ENCODE peak calls at places on chromosomes 16 and 17, in nine cellular contexts. X is endodermal cell, L is endothelial cell of umbilical vein, K is fibroblast of lung, R is gastrocnemius medialis, O is coronary artery, H is AG09309, E is MM.1S, B is uterus. M is an unnamed sample.

GRCh38 chr17:43360376-43360738 is 38.4 kb upstream of the ARL4D start:
- DNase-seq in X (no peak), L (peak), K (peak), R (no peak), O (peak), H (peak), E (peak), B (peak), M (peak)

GRCh38 chr17:47941246-47941997 is at the start of gene PNPO:
- DNase-seq in X (peak), L (peak), K (peak), R (peak), O (peak), H (peak), E (peak), B (peak), M (peak)

GRCh38 chr16:68289202-68289601 is 21.5 kb downstream of the SLC7A6OS start:
- DNase-seq in X (no peak), L (no peak), K (no peak), R (no peak), O (no peak), H (no peak), E (no peak), B (no peak), M (no peak)

GRCh38 chr16:3148256-3149192 is 13.7 kb downstream of the ZNF213 start:
- DNase-seq in X (no peak), L (no peak), K (no peak), R (no peak), O (no peak), H (no peak), E (no peak), B (no peak), M (no peak)

GRCh38 chr16:59591480-59591879 is 857.4 kb upstream of the GOT2 start:
- DNase-seq in X (no peak), L (peak), K (peak), R (no peak), O (no peak), H (no peak), E (no peak), B (no peak), M (peak)

GRCh38 chr17:44932096-44932495 is 15.5 kb downstream of the KIF18B start:
- DNase-seq in X (peak), L (no peak), K (no peak), R (no peak), O (no peak), H (no peak), E (no peak), B (no peak), M (no peak)

GRCh38 chr16:5851583-5851982 is 754.0 kb upstream of the EEF2KMT start:
- DNase-seq in X (no peak), L (no peak), K (peak), R (no peak), O (no peak), H (no peak), E (peak), B (no peak), M (no peak)

GRCh38 chr17:78127240-78127887 is 1.2 kb downstream of the TMC6 start:
- DNase-seq in X (peak), L (no peak), K (no peak), R (no peak), O (no peak), H (no peak), E (peak), B (no peak), M (no peak)

GRCh38 chr16:67177743-67178699 is 5.7 kb downstream of the MATCAP1 start:
- DNase-seq in X (peak), L (peak), K (peak), R (no peak), O (no peak), H (no peak), E (peak), B (peak), M (peak)

GRCh38 chr16:30738984-30739951 is 9.0 kb upstream of the PHKG2 start:
- DNase-seq in X (no peak), L (no peak), K (no peak), R (no peak), O (no peak), H (no peak), E (no peak), B (no peak), M (no peak)

GRCh38 chr16:57510016-57510871 is 24.0 kb upstream of the DOK4 start:
- DNase-seq in X (no peak), L (no peak), K (no peak), R (no peak), O (no peak), H (no peak), E (no peak), B (no peak), M (no peak)

GRCh38 chr17:8556074-8556473 is 74.5 kb downstream of the MYH10 start:
- DNase-seq in X (no peak), L (no peak), K (peak), R (no peak), O (no peak), H (no peak), E (no peak), B (no peak), M (peak)

GRCh38 chr17:82687375-82687861 is 11.1 kb downstream of the RAB40B start:
- DNase-seq in X (no peak), L (no peak), K (peak), R (peak), O (no peak), H (no peak), E (no peak), B (no peak), M (no peak)

GRCh38 chr17:7237761-7238417 is 1.4 kb downstream of the PHF23 start:
- DNase-seq in X (peak), L (peak), K (peak), R (peak), O (no peak), H (no peak), E (peak), B (peak), M (peak)

GRCh38 chr16:27945233-27945975 is 118.1 kb downstream of the GSG1L start:
- DNase-seq in X (peak), L (no peak), K (no peak), R (no peak), O (no peak), H (no peak), E (no peak), B (no peak), M (no peak)

GRCh38 chr17:55641559-55642160 is 81.0 kb downstream of the TMEM100 start:
- DNase-seq in X (peak), L (peak), K (peak), R (peak), O (no peak), H (peak), E (peak), B (peak), M (peak)

GRCh38 chr16:75250809-75251279 is 580 bp downstream of the BCAR1 start:
- DNase-seq in X (peak), L (no peak), K (no peak), R (no peak), O (no peak), H (no peak), E (no peak), B (peak), M (no peak)

GRCh38 chr17:68127914-68128313 is 92.4 kb downstream of the KPNA2 start:
- DNase-seq in X (no peak), L (peak), K (no peak), R (no peak), O (no peak), H (no peak), E (no peak), B (no peak), M (no peak)

GRCh38 chr17:64694207-64694606 is 32.1 kb upstream of the SMURF2 start:
- DNase-seq in X (no peak), L (peak), K (peak), R (peak), O (peak), H (no peak), E (no peak), B (no peak), M (peak)

GRCh38 chr16:29686740-29687327 is 7.9 kb downstream of the QPRT start:
- DNase-seq in X (peak), L (no peak), K (no peak), R (no peak), O (no peak), H (no peak), E (no peak), B (no peak), M (no peak)
- TF ChIP-seq CTCF in X (no peak), L (no peak), K (no peak), R (no peak), O (no peak), H (no peak), E (no peak), B (no peak), M (no peak)

DNA sequence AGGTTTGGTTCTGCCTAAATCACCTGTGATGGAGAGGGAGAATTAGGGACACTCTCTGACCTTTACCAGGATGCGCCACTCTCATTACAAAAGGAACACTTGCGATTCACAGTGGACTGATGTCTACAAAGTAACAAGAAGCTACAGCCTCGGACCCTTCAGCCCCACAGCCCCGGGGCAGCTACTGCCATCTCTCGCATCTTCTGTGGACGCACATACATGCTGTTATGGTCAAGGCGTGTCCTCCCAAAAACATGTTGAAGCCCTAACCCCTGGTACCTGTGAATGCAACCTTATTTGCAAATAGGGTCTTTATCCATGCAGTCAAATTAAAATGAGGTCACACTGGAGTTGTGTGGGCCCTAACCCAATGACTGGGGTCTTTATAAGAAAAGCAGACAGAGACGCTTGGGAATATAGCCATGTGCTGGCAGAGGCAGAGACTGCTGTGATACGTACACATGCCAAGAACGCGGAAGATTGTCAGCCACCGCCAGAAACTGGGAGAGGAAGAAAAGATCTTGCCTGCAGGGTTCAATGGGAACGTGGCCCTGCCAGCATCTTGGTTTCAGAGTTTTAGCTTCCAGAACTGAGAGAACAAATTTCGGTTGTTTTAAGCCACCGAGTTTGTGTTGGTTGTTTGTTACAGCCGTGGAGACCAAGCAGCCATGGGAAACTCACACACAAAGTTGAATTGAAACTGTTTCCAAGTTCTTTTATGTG is 23.0 kb downstream of the ATP2C2 start:
- DNase-seq in X (no peak), L (no peak), K (peak), R (no peak), O (no peak), H (no peak), E (no peak), B (no peak), M (peak)
- H3K4me3 ChIP-seq in X (no peak), L (no peak), K (no peak), R (no peak), O (no peak), H (no peak), E (no peak), B (no peak), M (peak)

GRCh38 chr16:72198021-72198420 is 26.1 kb upstream of the PMFBP1 start:
- DNase-seq in X (no peak), L (peak), K (peak), R (peak), O (no peak), H (peak), E (no peak), B (no peak), M (peak)

GRCh38 chr16:72191551-72191950 is 19.6 kb upstream of the PMFBP1 start:
- DNase-seq in X (no peak), L (no peak), K (no peak), R (no peak), O (no peak), H (no peak), E (no peak), B (no peak), M (peak)

GRCh38 chr16:72198641-72199250 is 26.8 kb upstream of the PMFBP1 start:
- DNase-seq in X (peak), L (no peak), K (no peak), R (no peak), O (no peak), H (no peak), E (no peak), B (no peak), M (no peak)

GRCh38 chr16:72197556-72197955 is 25.6 kb upstream of the PMFBP1 start:
- DNase-seq in X (no peak), L (no peak), K (no peak), R (no peak), O (no peak), H (no peak), E (no peak), B (no peak), M (no peak)

GRCh38 chr16:72195609-72196008 is 23.7 kb upstream of the PMFBP1 start:
- DNase-seq in X (peak), L (no peak), K (no peak), R (no peak), O (no peak), H (no peak), E (no peak), B (no peak), M (no peak)
- TF ChIP-seq CTCF in X (peak), L (no peak), K (no peak), R (no peak), O (no peak), H (peak), E (peak), B (no peak), M (no peak)

DNA sequence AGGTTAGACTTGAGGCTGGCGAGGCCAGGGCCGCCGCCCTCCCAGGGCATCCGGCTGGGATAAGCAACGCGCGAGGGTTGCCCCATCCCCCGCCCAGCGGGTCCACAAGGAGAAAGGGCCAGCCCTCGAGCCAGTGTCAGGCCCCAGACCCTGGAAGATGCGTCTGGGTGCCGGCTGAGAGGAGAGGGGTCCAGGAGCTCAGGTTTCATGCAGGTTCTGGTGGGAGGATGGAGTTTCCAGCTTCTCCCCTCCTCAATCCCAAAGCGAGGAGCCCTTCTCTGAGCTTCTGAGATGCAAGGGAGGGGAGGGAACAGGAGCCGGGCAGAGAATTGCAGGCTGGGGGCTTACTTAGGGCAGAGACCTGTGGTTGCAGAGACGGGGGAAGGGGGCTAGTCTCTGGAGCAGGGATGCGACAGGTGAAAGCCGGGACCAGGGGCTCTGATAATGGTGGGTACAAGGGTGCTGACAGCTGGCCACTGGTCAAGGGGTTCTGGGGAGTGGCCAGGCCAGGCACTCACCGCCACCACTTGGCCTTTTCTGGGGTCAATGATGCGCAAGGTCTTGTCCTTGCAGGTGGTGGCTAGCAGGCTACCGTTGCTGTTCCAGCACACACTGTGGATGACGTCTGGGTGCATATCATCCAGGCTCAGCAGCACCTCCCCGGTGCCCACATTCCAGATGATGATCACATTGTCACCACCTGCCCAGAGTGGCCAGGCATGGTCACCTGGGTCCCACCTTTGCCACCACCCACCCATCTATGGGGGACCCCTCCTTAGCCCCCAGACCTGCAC is 4.2 kb downstream of the CORO6 start:
- DNase-seq in X (no peak), L (no peak), K (no peak), R (no peak), O (no peak), H (no peak), E (no peak), B (no peak), M (no peak)
- H3K4me3 ChIP-seq in X (no peak), L (no peak), K (no peak), R (peak), O (peak), H (no peak), E (peak), B (peak), M (no peak)

DNA sequence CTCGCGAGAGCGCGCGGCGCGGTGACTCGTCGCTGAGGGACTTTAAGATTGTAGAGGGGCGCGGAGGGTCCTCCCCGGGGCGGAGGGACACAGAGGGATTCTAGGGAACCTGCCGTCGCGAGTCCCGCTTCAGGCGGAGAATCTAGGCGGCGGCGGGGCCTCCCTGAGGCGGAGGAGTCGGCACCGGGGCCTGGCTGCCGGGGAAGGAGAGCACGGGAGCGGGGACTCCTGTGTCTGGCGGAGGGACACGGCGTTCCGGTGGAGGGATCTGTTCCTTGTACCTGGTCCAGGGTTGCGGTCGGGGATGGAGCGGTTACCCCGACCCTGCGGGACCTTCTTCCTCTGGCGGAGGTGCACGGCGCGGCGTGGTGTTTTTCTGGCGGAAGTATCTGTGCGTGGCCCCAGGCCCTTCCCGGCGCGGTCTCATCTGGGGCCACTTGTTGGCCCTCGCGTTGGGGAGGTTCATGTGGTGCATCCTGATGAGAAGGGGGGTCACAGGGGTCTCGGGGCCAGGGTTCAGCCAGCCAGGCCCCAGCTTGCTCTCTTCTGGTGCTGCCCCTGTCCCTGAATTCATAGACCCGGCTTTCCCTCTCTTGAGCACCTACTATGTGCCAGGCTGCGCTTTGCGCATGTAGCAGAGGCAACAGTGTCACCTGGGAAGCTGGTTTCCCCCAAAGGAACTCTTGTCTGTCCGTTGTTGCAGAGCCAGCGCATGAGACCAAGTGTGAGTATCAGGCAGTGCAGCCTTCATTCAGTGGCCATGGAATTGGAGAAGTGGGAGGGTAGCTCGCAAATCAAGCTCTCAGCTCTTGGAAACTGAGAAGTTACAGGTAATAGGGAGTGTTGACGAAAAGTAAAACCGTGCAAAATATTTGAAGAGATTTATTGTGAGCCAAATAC is 561 bp upstream of the ZKSCAN2 start:
- DNase-seq in X (peak), L (peak), K (peak), R (peak), O (peak), H (peak), E (peak), B (peak), M (peak)
- TF ChIP-seq CTCF in X (no peak), L (no peak), K (no peak), R (no peak), O (no peak), H (peak), E (no peak), B (no peak), M (no peak)

DNA sequence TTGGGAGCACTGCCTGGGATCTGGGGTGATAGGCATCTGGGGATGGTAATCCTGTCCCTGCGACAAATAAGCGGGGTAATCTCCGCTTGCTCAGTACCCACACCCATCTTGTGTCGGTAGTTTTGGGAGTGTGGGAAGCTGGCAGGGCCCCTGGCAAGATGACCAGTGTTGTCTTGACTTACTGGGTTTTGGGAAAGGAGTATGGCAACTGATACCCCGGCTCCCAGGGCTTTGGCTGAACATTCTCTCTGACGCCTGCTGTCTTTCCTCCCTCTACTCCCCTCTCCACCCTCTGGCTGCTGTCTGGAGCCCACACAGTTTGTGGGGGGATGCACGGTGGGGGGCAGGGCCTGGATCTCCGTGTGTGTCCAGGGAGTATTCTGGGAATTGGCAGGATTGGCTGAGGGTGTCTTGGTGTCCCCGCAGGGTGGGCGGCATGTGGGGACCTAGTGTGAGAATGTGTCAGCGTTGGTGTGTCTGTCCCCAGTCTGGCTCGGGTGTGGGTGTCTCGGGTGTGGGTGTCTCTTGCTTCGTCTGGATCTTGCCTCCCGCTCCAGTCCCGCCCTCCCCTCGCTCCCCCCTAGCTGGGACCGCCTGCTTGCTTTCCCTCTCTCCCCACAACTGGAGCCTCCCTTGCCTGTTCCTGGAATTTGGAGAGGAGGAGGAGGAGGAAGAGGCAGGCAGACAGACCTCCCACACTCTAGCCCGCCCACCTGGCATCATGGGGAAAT is 12.0 kb downstream of the RARA start:
- DNase-seq in X (peak), L (no peak), K (no peak), R (peak), O (peak), H (no peak), E (peak), B (peak), M (peak)
- H3K4me3 ChIP-seq in X (no peak), L (no peak), K (peak), R (peak), O (peak), H (peak), E (peak), B (peak), M (peak)